ENCODE peak calls at places on chromosome 18, in ten cellular contexts. C is BJ; P is stimulated activated CD8-positive, alpha-beta memory T cell treated with anti-CD3 and anti-CD28 coated beads, Interleukin-7, amount 100 ng/mL, for 24 hours; R is T-helper 9 cell; Z is EL; M is stomach; L is activated CD4-positive, alpha-beta T cell treated with anti-CD3 and anti-CD28 coated beads, Interleukin-2, amount 10 ng/mL, durations not matched to agents 7 days and 5 days; H is stimulated activated CD4-positive, alpha-beta T cell treated with anti-CD3 and anti-CD28 coated beads, Interleukin-1b, Interleukin-23, amount 100 ng/mL, for 48 hours; K is cardiac fibroblast; U is T-helper 2 cell. X is an unnamed sample.

GRCh38 chr18:23451491-23451890 is 1.6 kb upstream of the RIOK3 start:
- DNase-seq in K (no peak), M (no peak), H (no peak), P (no peak), L (no peak), C (no peak), U (no peak), Z (no peak), R (no peak), X (no peak)

GRCh38 chr18:33914399-33914798 is 310.3 kb downstream of the NOL4 start:
- DNase-seq in R (no peak), Z (no peak), M (no peak), L (no peak), P (no peak), K (peak), H (no peak), C (no peak), U (no peak), X (no peak)

GRCh38 chr18:79366177-79367094 is 29.3 kb upstream of the NFATC1 start:
- DNase-seq in M (no peak), K (no peak), L (no peak), C (peak), H (no peak), Z (peak), U (no peak), R (no peak), P (no peak), X (peak)

GRCh38 chr18:74609535-74609934 is 11.9 kb downstream of the ZNF407 start:
- DNase-seq in L (no peak), C (no peak), R (no peak), U (no peak), K (peak), H (no peak), M (no peak), Z (peak), P (no peak), X (peak)

GRCh38 chr18:63216911-63217311 is 102.7 kb downstream of the BCL2 start:
- DNase-seq in M (no peak), K (no peak), Z (no peak), R (no peak), C (no peak), H (no peak), U (no peak), P (no peak), L (peak), X (no peak)

GRCh38 chr18:76397631-76398030 is 97.4 kb downstream of the ZNF516 start:
- DNase-seq in Z (no peak), M (no peak), U (no peak), C (no peak), R (no peak), H (no peak), K (no peak), L (no peak), P (no peak), X (no peak)

GRCh38 chr18:36871801-36872200 is 42.9 kb downstream of the KIAA1328 start:
- DNase-seq in K (no peak), M (no peak), L (no peak), P (no peak), U (no peak), C (no peak), Z (no peak), R (no peak), H (no peak), X (no peak)

GRCh38 chr18:53764086-53764485 is 460.4 kb downstream of the MBD2 start:
- DNase-seq in K (no peak), P (no peak), M (no peak), U (no peak), H (no peak), L (no peak), Z (no peak), R (no peak), C (no peak), X (no peak)

GRCh38 chr18:55220523-55220922 is 261.3 kb upstream of the CCDC68 start:
- DNase-seq in H (no peak), Z (no peak), C (no peak), L (no peak), U (no peak), R (no peak), P (no peak), K (no peak), M (no peak), X (no peak)

GRCh38 chr18:38244360-38244940 is 678.9 kb upstream of the CELF4 start:
- DNase-seq in R (no peak), Z (no peak), M (no peak), K (no peak), H (no peak), C (no peak), L (no peak), U (no peak), P (no peak), X (no peak)

GRCh38 chr18:58284699-58285490 is 240.9 kb downstream of the NEDD4L start:
- DNase-seq in M (no peak), P (no peak), H (no peak), Z (no peak), K (no peak), U (no peak), R (no peak), L (no peak), C (no peak), X (no peak)

GRCh38 chr18:79590191-79591039 is 89.2 kb upstream of the CTDP1 start:
- DNase-seq in K (peak), U (no peak), H (no peak), L (no peak), R (no peak), M (no peak), P (no peak), Z (no peak), C (no peak), X (no peak)

GRCh38 chr18:77129150-77129551 is 3.4 kb downstream of the MBP start:
- DNase-seq in L (no peak), U (no peak), K (peak), H (no peak), C (peak), R (no peak), P (no peak), M (no peak), Z (peak), X (peak)

GRCh38 chr18:74692367-74693013 is 94.8 kb downstream of the ZNF407 start:
- DNase-seq in P (no peak), Z (no peak), H (no peak), K (no peak), U (no peak), C (no peak), M (no peak), R (no peak), L (no peak), X (no peak)

GRCh38 chr18:50117876-50118275 is 77.1 kb downstream of the MYO5B start:
- DNase-seq in M (no peak), P (no peak), R (no peak), U (no peak), L (no peak), C (no peak), K (no peak), H (no peak), Z (no peak), X (no peak)

GRCh38 chr18:13302611-13303267 is 84.2 kb downstream of the LDLRAD4 start:
- DNase-seq in M (no peak), P (no peak), C (no peak), U (no peak), H (no peak), Z (no peak), K (no peak), L (no peak), R (no peak), X (no peak)

GRCh38 chr18:75158465-75159237 is 50.3 kb downstream of the PTGR3 start:
- DNase-seq in R (no peak), Z (no peak), M (no peak), C (no peak), H (no peak), U (no peak), L (no peak), P (no peak), K (no peak), X (no peak)

GRCh38 chr18:48806551-48807261 is 144.1 kb downstream of the SMAD7 start:
- DNase-seq in P (no peak), M (peak), H (no peak), L (peak), R (peak), K (no peak), U (peak), Z (peak), C (no peak), X (no peak)

GRCh38 chr18:5787936-5788335 is 107.4 kb downstream of the TMEM200C start:
- DNase-seq in C (no peak), H (no peak), Z (no peak), M (no peak), P (no peak), R (no peak), K (no peak), L (no peak), U (no peak), X (no peak)

GRCh38 chr18:58272779-58273500 is 228.9 kb downstream of the NEDD4L start:
- DNase-seq in H (no peak), R (no peak), Z (no peak), C (no peak), U (no peak), M (no peak), L (no peak), P (no peak), K (peak), X (no peak)

GRCh38 chr18:3710712-3711269 is 260.8 kb downstream of the TGIF1 start:
- DNase-seq in M (peak), L (no peak), P (no peak), C (no peak), R (no peak), K (no peak), Z (peak), U (no peak), H (no peak), X (no peak)

GRCh38 chr18:67117804-67118203 is 398.7 kb downstream of the DSEL start:
- DNase-seq in P (no peak), M (no peak), U (no peak), L (no peak), C (no peak), H (no peak), K (peak), R (no peak), Z (no peak), X (no peak)

GRCh38 chr18:8987250-8987649 is 115.2 kb upstream of the NDUFV2 start:
- DNase-seq in L (no peak), M (no peak), C (no peak), Z (no peak), H (no peak), P (no peak), U (no peak), R (no peak), K (peak), X (no peak)

GRCh38 chr18:8703781-8704301 is 1.5 kb upstream of the MTCL1 start:
- DNase-seq in M (no peak), H (no peak), Z (no peak), U (no peak), P (no peak), K (no peak), R (no peak), C (no peak), L (no peak), X (no peak)

GRCh38 chr18:22346342-22346967 is 71.3 kb downstream of the CTAGE1 start:
- DNase-seq in R (no peak), H (no peak), K (peak), C (no peak), Z (peak), P (no peak), M (peak), U (peak), L (no peak), X (peak)

GRCh38 chr18:47204908-47205522 is 28.9 kb upstream of the IER3IP1 start:
- DNase-seq in M (peak), P (peak), U (peak), R (peak), Z (peak), K (peak), L (peak), H (peak), C (no peak), X (peak)

GRCh38 chr18:6722680-6723079 is 6.8 kb upstream of the ARHGAP28 start:
- DNase-seq in P (no peak), U (no peak), M (no peak), K (no peak), Z (no peak), H (no peak), R (no peak), L (no peak), C (no peak), X (no peak)

GRCh38 chr18:478679-479078 is 21.8 kb downstream of the COLEC12 start:
- DNase-seq in U (no peak), L (no peak), Z (no peak), R (no peak), K (peak), M (no peak), P (no peak), C (no peak), H (no peak), X (no peak)

GRCh38 chr18:2958819-2959298 is 54.1 kb downstream of the LPIN2 start:
- DNase-seq in H (no peak), U (peak), R (no peak), Z (no peak), C (no peak), K (peak), P (no peak), L (peak), M (no peak), X (no peak)

GRCh38 chr18:43276471-43276870 is 819 bp downstream of the SYT4 start:
- DNase-seq in R (no peak), Z (no peak), M (no peak), U (no peak), L (no peak), K (no peak), P (no peak), C (no peak), H (no peak), X (no peak)

GRCh38 chr18:62426191-62426488 is 96.7 kb upstream of the ZCCHC2 start:
- DNase-seq in L (no peak), U (no peak), H (no peak), K (no peak), C (no peak), M (no peak), Z (no peak), R (no peak), P (no peak), X (no peak)

GRCh38 chr18:78828131-78828530 is 151.5 kb upstream of the SALL3 start:
- DNase-seq in H (no peak), P (no peak), U (no peak), C (no peak), K (no peak), L (no peak), R (no peak), Z (no peak), M (no peak), X (no peak)

GRCh38 chr18:362914-363295 is 95.1 kb upstream of the THOC1 start:
- DNase-seq in M (no peak), C (no peak), K (no peak), R (no peak), L (no peak), H (no peak), P (no peak), U (no peak), Z (peak), X (no peak)

GRCh38 chr18:45119888-45120287 is 439.2 kb downstream of the SETBP1 start:
- DNase-seq in U (no peak), R (no peak), M (no peak), K (no peak), Z (no peak), P (no peak), C (no peak), L (no peak), H (no peak), X (no peak)

GRCh38 chr18:12886498-12887126 is 2.6 kb upstream of the PTPN2 start:
- DNase-seq in C (no peak), Z (peak), M (no peak), R (no peak), H (no peak), U (no peak), L (no peak), P (no peak), K (peak), X (no peak)

GRCh38 chr18:52237551-52237950 is 102.4 kb upstream of the DCC start:
- DNase-seq in R (no peak), M (no peak), U (no peak), H (no peak), K (no peak), C (no peak), P (no peak), L (no peak), Z (no peak), X (no peak)

GRCh38 chr18:7062236-7062635 is 55.4 kb downstream of the LAMA1 start:
- DNase-seq in C (no peak), K (no peak), L (no peak), R (no peak), U (no peak), P (no peak), M (no peak), H (no peak), Z (no peak), X (no peak)

GRCh38 chr18:45850021-45850420 is 24.5 kb downstream of the SIGLEC15 start:
- DNase-seq in Z (no peak), L (no peak), U (no peak), P (no peak), K (peak), H (no peak), R (no peak), C (no peak), M (no peak), X (no peak)

GRCh38 chr18:9130806-9131205 is 5.8 kb upstream of the ANKRD12 start:
- DNase-seq in M (no peak), Z (no peak), R (no peak), P (no peak), H (no peak), U (no peak), L (no peak), C (no peak), K (peak), X (no peak)